ENCODE peak calls at places on chromosomes 2 and 18, in six cellular contexts. S is upper lobe of right lung, J is A549, O is colonic mucosa, Q is OCI-LY7, W is kidney. L is an unnamed sample.

GRCh38 chr2:205733648-205734047 is 51.3 kb downstream of the NRP2 start:
- DNase-seq in S (no peak), J (no peak), O (no peak), Q (no peak), W (no peak), L (no peak)

GRCh38 chr2:159497256-159497655 is 119.1 kb downstream of the BAZ2B start:
- DNase-seq in S (no peak), J (peak; percentile 57), O (peak; percentile 34), Q (no peak), W (no peak), L (no peak)

GRCh38 chr2:43328157-43328556 is 101.8 kb upstream of the ZFP36L2 start:
- DNase-seq in S (no peak), J (no peak), O (no peak), Q (no peak), W (no peak), L (no peak)

GRCh38 chr2:226760412-226761194 is 39.0 kb downstream of the IRS1 start:
- DNase-seq in S (no peak), J (peak; percentile 3), O (no peak), Q (no peak), W (no peak), L (no peak)

GRCh38 chr18:8006979-8007378 is 439.9 kb downstream of the PTPRM start:
- DNase-seq in S (no peak), J (no peak), O (no peak), Q (no peak), W (no peak), L (no peak)

GRCh38 chr2:85594715-85595377 is 699 bp upstream of the RNF181 start:
- DNase-seq in S (no peak), J (no peak), O (no peak), Q (no peak), W (no peak), L (no peak)

GRCh38 chr18:35581555-35582309 is at the start of gene GALNT1:
- DNase-seq in S (peak; percentile 72), J (no peak), O (peak; percentile 37), Q (peak; percentile 31), W (peak; percentile 72), L (peak; percentile 54)

GRCh38 chr2:229927817-229928321 is 5.6 kb downstream of the FBXO36 start:
- DNase-seq in S (no peak), J (no peak), O (no peak), Q (no peak), W (no peak), L (no peak)

GRCh38 chr18:67875057-67875456 is 358.5 kb upstream of the DSEL start:
- DNase-seq in S (no peak), J (no peak), O (no peak), Q (no peak), W (no peak), L (no peak)

GRCh38 chr18:12336887-12337286 is 28.8 kb downstream of the TUBB6 start:
- DNase-seq in S (no peak), J (no peak), O (no peak), Q (no peak), W (no peak), L (no peak)

GRCh38 chr18:33751613-33752221 is 173.7 kb downstream of the ASXL3 start:
- DNase-seq in S (no peak), J (no peak), O (no peak), Q (peak; percentile 46), W (no peak), L (no peak)

GRCh38 chr2:64812298-64812697 is 158.6 kb upstream of the SERTAD2 start:
- DNase-seq in S (no peak), J (no peak), O (no peak), Q (no peak), W (no peak), L (no peak)

GRCh38 chr2:20582600-20583221 is 68.2 kb downstream of the HS1BP3 start:
- DNase-seq in S (peak; percentile 74), J (no peak), O (no peak), Q (no peak), W (peak; percentile 62), L (no peak)

GRCh38 chr2:20578895-20579825 is 71.7 kb downstream of the HS1BP3 start:
- DNase-seq in S (peak; percentile 64), J (peak; percentile 89), O (peak; percentile 39), Q (no peak), W (peak; percentile 90), L (peak; percentile 60)

GRCh38 chr2:20578266-20578894 is 72.5 kb downstream of the HS1BP3 start:
- DNase-seq in S (peak; percentile 55), J (no peak), O (no peak), Q (no peak), W (peak; percentile 44), L (peak; percentile 26)

GRCh38 chr2:20579866-20580265 is 71.0 kb downstream of the HS1BP3 start:
- DNase-seq in S (peak; percentile 78), J (no peak), O (no peak), Q (no peak), W (peak; percentile 61), L (peak; percentile 76)

GRCh38 chr2:20580690-20581437 is 70.0 kb downstream of the HS1BP3 start:
- DNase-seq in S (peak; percentile 19), J (no peak), O (no peak), Q (no peak), W (peak; percentile 49), L (peak; percentile 23)
- H3K4me1 ChIP-seq in S (peaks cover 43% of the 10 kb centered on the region), J (peaks cover 67% of the 10 kb centered on the region), O (peaks cover 2% of the 10 kb centered on the region), Q (peaks cover 9% of the 10 kb centered on the region), W (peaks cover 79% of the 10 kb centered on the region), L (peaks cover 70% of the 10 kb centered on the region)

DNA sequence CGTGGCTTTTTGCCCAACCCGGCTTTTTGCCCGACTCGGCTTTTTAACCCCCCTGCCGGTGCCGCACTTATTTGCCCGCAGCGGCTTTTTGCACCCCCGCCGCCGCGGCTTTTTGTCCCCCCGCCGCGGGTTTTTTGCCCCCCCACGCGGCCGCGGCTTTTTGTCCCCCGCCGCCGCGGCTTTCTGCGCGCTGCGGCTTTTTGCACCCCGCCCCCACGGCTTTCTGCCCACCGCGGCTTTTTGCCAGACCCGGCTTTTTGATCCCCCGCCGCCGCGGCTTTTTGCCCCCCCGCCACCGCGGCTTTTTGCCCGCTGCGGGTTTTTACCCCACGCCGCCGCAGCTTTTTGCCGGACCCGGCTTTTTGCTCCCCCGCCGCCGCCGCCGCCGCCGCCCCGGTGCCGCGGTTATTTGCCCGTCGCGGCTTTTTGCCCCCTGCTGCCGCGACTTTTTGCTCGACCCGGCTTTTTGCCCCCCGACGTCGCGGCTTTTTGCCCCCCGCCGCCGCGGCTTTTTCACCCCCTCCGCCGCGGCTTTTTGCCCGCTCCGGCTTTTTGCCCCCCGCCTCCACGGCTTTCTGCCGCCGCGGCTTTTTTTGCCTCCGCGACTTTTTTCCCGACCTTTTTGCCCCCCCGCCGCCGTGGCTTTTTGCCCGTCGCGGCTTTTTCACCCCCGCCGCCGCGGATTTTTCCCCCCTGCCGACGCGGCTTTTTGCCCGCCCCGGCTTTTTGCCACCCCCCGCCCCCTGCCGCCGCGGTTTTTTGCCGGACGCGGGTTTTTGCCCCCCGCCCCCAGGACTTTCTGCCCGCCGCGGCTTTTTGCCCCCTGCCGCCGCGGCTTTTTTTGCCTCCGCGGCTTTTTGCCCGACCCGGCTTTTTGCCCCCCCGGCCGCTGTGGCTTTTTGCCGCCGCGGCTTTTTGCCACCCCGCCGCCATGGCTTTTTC is 2786.5 kb downstream of the RPIA start:
- DNase-seq in S (peak; percentile 71), J (no peak), O (no peak), Q (peak; percentile 35), W (peak; percentile 87), L (peak; percentile 64)
- H3K4me3 ChIP-seq in S (peak overlapping the region; percentile 51), J (peak overlapping the region; percentile 53), O (peak overlapping the region; percentile 33), Q (peak overlapping the region; percentile 68), W (no peak overlapping the region), L (peak overlapping the region; percentile 45)

DNA sequence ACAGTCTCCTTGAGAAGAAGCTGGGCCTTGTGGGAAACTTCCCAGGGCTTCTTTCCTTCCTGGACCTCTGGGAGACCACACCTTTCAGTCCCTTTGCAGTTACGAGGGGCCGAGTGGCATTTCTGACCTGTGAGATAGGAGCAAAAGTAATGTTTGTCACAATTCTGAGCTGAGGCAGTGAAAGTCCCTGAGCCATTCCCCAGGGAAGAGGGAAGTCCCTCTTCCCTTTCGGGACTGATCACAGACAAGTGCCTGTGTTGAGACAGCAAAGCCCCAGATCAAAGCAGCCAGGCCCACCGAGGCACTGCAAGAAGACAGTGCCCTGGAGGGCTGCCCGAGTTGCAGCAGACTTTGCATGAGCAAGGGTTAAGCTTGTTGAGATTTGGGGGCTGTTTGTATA is 41.9 kb downstream of the RHOB start:
- DNase-seq in S (peak; percentile 40), J (no peak), O (no peak), Q (no peak), W (no peak), L (no peak)
- H3K4me1 ChIP-seq in S (no peaks in the 10 kb centered on the region), J (peaks cover 13% of the 10 kb centered on the region), O (no peaks in the 10 kb centered on the region), Q (no peaks in the 10 kb centered on the region), W (no peaks in the 10 kb centered on the region), L (peaks cover 5% of the 10 kb centered on the region)

GRCh38 chr18:23137788-23138216 is 2.5 kb downstream of the CABLES1 start:
- DNase-seq in S (no peak), J (no peak), O (no peak), Q (no peak), W (no peak), L (no peak)
- H3K4me3 ChIP-seq in S (peak overlapping the region; percentile 62), J (no peak overlapping the region), O (no peak overlapping the region), Q (peak overlapping the region; percentile 76), W (peak overlapping the region; percentile 69), L (peak overlapping the region; percentile 70)

GRCh38 chr18:31229829-31230228 is 67.2 kb upstream of the DSC1 start:
- DNase-seq in S (no peak), J (no peak), O (no peak), Q (no peak), W (no peak), L (no peak)
- H3K4me1 ChIP-seq in S (no peaks in the 10 kb centered on the region), J (peaks cover 28% of the 10 kb centered on the region), O (no peaks in the 10 kb centered on the region), Q (no peaks in the 10 kb centered on the region), W (peaks cover 11% of the 10 kb centered on the region), L (no peaks in the 10 kb centered on the region)

DNA sequence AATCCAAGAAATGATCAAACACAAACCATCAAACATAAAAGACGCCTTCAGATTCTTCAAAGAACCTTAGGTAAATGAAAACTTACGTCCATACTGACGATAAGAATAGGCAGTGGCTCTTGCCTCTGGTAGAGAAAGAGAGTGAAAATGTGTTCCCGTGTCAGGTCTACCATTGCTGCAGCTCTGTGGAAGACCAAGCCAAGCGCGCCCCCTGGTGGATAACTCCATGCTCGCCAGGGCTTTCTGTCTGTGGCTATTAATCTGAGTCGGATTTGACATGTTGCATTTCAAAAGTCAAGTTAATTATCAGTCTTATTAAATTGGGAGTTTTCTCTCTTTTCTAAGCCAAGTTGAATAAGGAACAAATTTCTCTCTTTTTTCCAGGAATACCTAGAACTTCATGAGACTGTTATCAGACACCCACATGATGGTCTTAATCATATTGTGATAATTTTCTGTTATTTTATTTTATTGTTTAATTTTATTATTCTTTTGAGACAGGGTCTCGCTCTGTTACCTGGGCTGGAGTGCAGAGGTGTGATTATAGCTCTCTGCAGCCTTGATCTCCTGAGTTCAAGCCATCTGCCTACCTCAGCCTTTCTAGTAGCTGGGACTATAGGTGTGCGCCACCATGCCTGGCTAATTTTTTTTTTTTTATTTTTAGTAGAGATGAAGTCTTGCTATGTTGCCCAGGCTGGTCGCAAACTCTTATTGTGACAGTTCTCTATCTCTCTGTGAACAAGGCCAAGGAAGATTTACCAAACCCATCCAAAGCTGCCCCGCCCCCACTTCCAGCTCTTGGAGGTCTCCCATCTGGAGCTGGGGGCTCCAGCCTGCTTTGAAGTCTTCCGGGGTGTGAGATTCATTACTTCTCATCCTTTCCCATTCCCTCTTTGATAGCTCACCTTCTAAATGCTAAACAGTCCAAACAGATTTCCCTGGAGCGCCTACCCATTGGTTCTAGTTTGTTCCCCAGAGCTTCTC is 15.8 kb upstream of the ZAP70 start:
- DNase-seq in S (peak; percentile 93), J (peak; percentile 63), O (peak; percentile 94), Q (peak; percentile 89), W (peak; percentile 93), L (peak; percentile 93)
- H3K4me3 ChIP-seq in S (no peak overlapping the region), J (no peak overlapping the region), O (no peak overlapping the region), Q (peak overlapping the region; percentile 15), W (peak overlapping the region; percentile 0), L (no peak overlapping the region)

GRCh38 chr2:26769501-26769850 is 5.4 kb downstream of the SLC35F6 start:
- DNase-seq in S (no peak), J (no peak), O (no peak), Q (no peak), W (no peak), L (no peak)
- H3K4me1 ChIP-seq in S (peaks cover 70% of the 10 kb centered on the region), J (peaks cover 88% of the 10 kb centered on the region), O (peaks cover 29% of the 10 kb centered on the region), Q (peaks cover 11% of the 10 kb centered on the region), W (peaks cover 26% of the 10 kb centered on the region), L (peaks cover 91% of the 10 kb centered on the region)

GRCh38 chr2:240987588-240987987 is 10.8 kb upstream of the SNED1 start:
- DNase-seq in S (no peak), J (no peak), O (no peak), Q (no peak), W (peak; percentile 73), L (peak; percentile 45)
- H3K4me3 ChIP-seq in S (no peak overlapping the region), J (no peak overlapping the region), O (no peak overlapping the region), Q (no peak overlapping the region), W (no peak overlapping the region), L (no peak overlapping the region)